ENCODE peak calls at places on chromosomes 11 and 22, in six cellular contexts. K is hippocampal formation, E is left cardiac atrium, T is aorta, N is upper lobe of right lung, D is NCI-H1436 treated with DMSO at 0.1 percent for 48 hours. H is an unnamed sample.

GRCh38 chr22:20585640-20586402 is 78.4 kb downstream of the MED15 start:
- DNase-seq in N (no peak), E (peak; percentile 15), K (no peak), D (no peak), T (no peak), H (no peak)

GRCh38 chr11:66362481-66363147 is 8.9 kb downstream of the SLC29A2 start:
- DNase-seq in D (no peak), K (no peak), E (no peak), T (no peak), N (no peak), H (no peak)

GRCh38 chr11:61555051-61555969 is 25.6 kb downstream of the SYT7 start:
- DNase-seq in N (no peak), K (no peak), E (no peak), T (no peak), D (no peak), H (no peak)

GRCh38 chr11:30983810-30984441 is 385.6 kb downstream of the DCDC1 start:
- DNase-seq in T (no peak), N (no peak), E (no peak), K (no peak), D (no peak), H (no peak)

GRCh38 chr11:96061094-96061493 is 137.2 kb upstream of the MTMR2 start:
- DNase-seq in D (no peak), K (no peak), T (no peak), E (no peak), N (no peak), H (no peak)

GRCh38 chr22:17742528-17742902 is 31.8 kb downstream of the BID start:
- DNase-seq in N (no peak), D (no peak), K (peak; percentile 32), E (peak; percentile 61), T (peak; percentile 59), H (no peak)

GRCh38 chr11:124870430-124870829 is 5.2 kb downstream of the ROBO3 start:
- DNase-seq in E (no peak), N (no peak), K (no peak), T (no peak), D (no peak), H (no peak)

GRCh38 chr11:96567193-96567592 is 177.4 kb downstream of the JRKL start:
- DNase-seq in N (no peak), E (no peak), K (no peak), T (no peak), D (no peak), H (no peak)

GRCh38 chr22:29531419-29531818 is 22.1 kb downstream of the THOC5 start:
- DNase-seq in E (no peak), T (no peak), K (no peak), N (no peak), D (no peak), H (no peak)

GRCh38 chr11:2519879-2520735 is 75.3 kb downstream of the KCNQ1 start:
- DNase-seq in T (peak; percentile 44), E (peak; percentile 11), D (no peak), N (peak; percentile 56), K (no peak), H (no peak)

GRCh38 chr22:37053310-37054077 is 2.0 kb downstream of the KCTD17 start:
- DNase-seq in K (no peak), N (peak; percentile 59), D (no peak), T (no peak), E (peak; percentile 43), H (peak; percentile 47)

GRCh38 chr11:87422566-87422965 is 384.8 kb downstream of the TMEM135 start:
- DNase-seq in N (no peak), K (no peak), E (peak; percentile 20), D (no peak), T (no peak), H (no peak)

GRCh38 chr22:19761022-19761499 is 483 bp downstream of the TBX1 start:
- DNase-seq in E (no peak), T (no peak), D (no peak), K (no peak), N (no peak), H (no peak)

GRCh38 chr11:27158763-27159679 is 118.4 kb downstream of the BBOX1 start:
- DNase-seq in D (no peak), T (peak; percentile 52), K (peak; percentile 71), N (no peak), E (peak; percentile 23), H (peak; percentile 12)

GRCh38 chr11:130520231-130520630 is 71.8 kb downstream of the ADAMTS15 start:
- DNase-seq in D (no peak), E (peak; percentile 79), N (no peak), T (peak; percentile 61), K (no peak), H (no peak)

GRCh38 chr11:95147364-95147905 is 57.8 kb downstream of the ENDOD1 start:
- DNase-seq in E (peak; percentile 38), K (peak; percentile 52), D (no peak), T (no peak), N (no peak), H (no peak)

GRCh38 chr11:7278314-7278917 is 26.7 kb downstream of the SYT9 start:
- DNase-seq in E (no peak), D (no peak), T (no peak), N (no peak), K (peak; percentile 22), H (no peak)

GRCh38 chr11:70467196-70468085 is 69.1 kb downstream of the CTTN start:
- DNase-seq in E (peak; percentile 63), T (peak; percentile 67), K (peak; percentile 48), D (no peak), N (peak; percentile 78), H (peak; percentile 8)

GRCh38 chr11:8863838-8864237 is 47.2 kb upstream of the AKIP1 start:
- DNase-seq in T (no peak), E (no peak), N (no peak), D (no peak), K (no peak), H (no peak)

GRCh38 chr22:49010901-49011300 is 816.8 kb downstream of the BRD1 start:
- DNase-seq in E (no peak), T (peak; percentile 44), D (no peak), K (no peak), N (peak; percentile 43), H (no peak)

GRCh38 chr11:65390099-65390941 is 3.9 kb downstream of the FRMD8 start:
- DNase-seq in T (no peak), D (no peak), N (peak; percentile 63), K (no peak), E (no peak), H (no peak)

GRCh38 chr11:17531818-17532131 is 12.4 kb downstream of the USH1C start:
- DNase-seq in N (no peak), E (no peak), K (no peak), T (no peak), D (no peak), H (no peak)

GRCh38 chr22:32607086-32607485 is 132.5 kb downstream of the FBXO7 start:
- DNase-seq in E (no peak), N (no peak), D (no peak), K (no peak), T (no peak), H (no peak)

GRCh38 chr11:111530091-111530490 is 10.4 kb upstream of the LAYN start:
- DNase-seq in N (no peak), D (no peak), E (no peak), T (no peak), K (no peak), H (no peak)

GRCh38 chr22:24413726-24414385 is 13.5 kb upstream of the ADORA2A start:
- DNase-seq in E (no peak), K (no peak), N (no peak), D (no peak), T (no peak), H (no peak)

GRCh38 chr11:3845670-3846069 is 4.9 kb upstream of the RHOG start:
- DNase-seq in E (no peak), K (no peak), T (no peak), N (no peak), D (no peak), H (no peak)

GRCh38 chr11:28690746-28691145 is 582.6 kb downstream of the METTL15 start:
- DNase-seq in E (no peak), T (no peak), D (no peak), N (no peak), K (no peak), H (no peak)

GRCh38 chr11:133519560-133519959 is 12.7 kb downstream of the OPCML start:
- DNase-seq in D (no peak), N (no peak), E (no peak), T (no peak), K (no peak), H (no peak)

GRCh38 chr22:38201718-38202436 is at the start of gene MAFF:
- DNase-seq in E (peak; percentile 98), K (peak; percentile 88), N (peak; percentile 98), D (peak; percentile 56), T (peak; percentile 98), H (peak; percentile 77)

GRCh38 chr11:102279641-102280170 is 37.6 kb upstream of the BIRC3 start:
- DNase-seq in E (no peak), N (no peak), T (no peak), K (no peak), D (no peak), H (no peak)

GRCh38 chr11:107184936-107185335 is 166.7 kb upstream of the GUCY1A2 start:
- DNase-seq in T (no peak), D (no peak), K (no peak), E (no peak), N (no peak), H (no peak)